ENCODE peak calls at places on chromosomes 7 and 10, in ten cellular contexts. One of them, this sample, is unnamed.

GRCh38 chr7:45888185-45888992 is at the start of gene IGFBP1:
- DNase-seq in NCI-H1092: no peak
- DNase-seq in GM10248: no peak
- DNase-seq in A549: peak; percentile 40
- DNase-seq in foreskin keratinocyte: no peak
- DNase-seq in epithelial cell of esophagus: peak; percentile 29
- DNase-seq in NB4: no peak
- DNase-seq in hepatic stellate cell: peak; percentile 48
- DNase-seq in SK-MEL-5: no peak
- DNase-seq in cerebellum: no peak
- DNase-seq in this sample: peak; percentile 27

GRCh38 chr10:102652170-102652926 is 8.1 kb downstream of the TRIM8 start:
- DNase-seq in NCI-H1092: no peak
- DNase-seq in GM10248: peak; percentile 73
- DNase-seq in A549: no peak
- DNase-seq in foreskin keratinocyte: no peak
- DNase-seq in epithelial cell of esophagus: no peak
- DNase-seq in NB4: peak; percentile 59
- DNase-seq in hepatic stellate cell: no peak
- DNase-seq in SK-MEL-5: no peak
- DNase-seq in cerebellum: no peak
- DNase-seq in this sample: no peak

GRCh38 chr7:90720970-90721768 is 125.0 kb downstream of the CDK14 start:
- DNase-seq in NCI-H1092: no peak
- DNase-seq in GM10248: no peak
- DNase-seq in A549: no peak
- DNase-seq in foreskin keratinocyte: peak; percentile 37
- DNase-seq in epithelial cell of esophagus: peak; percentile 34
- DNase-seq in NB4: no peak
- DNase-seq in hepatic stellate cell: peak; percentile 15
- DNase-seq in SK-MEL-5: no peak
- DNase-seq in cerebellum: no peak
- DNase-seq in this sample: peak; percentile 78

GRCh38 chr7:81645435-81645834 is 124.4 kb downstream of the HGF start:
- DNase-seq in NCI-H1092: no peak
- DNase-seq in GM10248: no peak
- DNase-seq in A549: no peak
- DNase-seq in foreskin keratinocyte: no peak
- DNase-seq in epithelial cell of esophagus: no peak
- DNase-seq in NB4: no peak
- DNase-seq in hepatic stellate cell: no peak
- DNase-seq in SK-MEL-5: no peak
- DNase-seq in cerebellum: no peak
- DNase-seq in this sample: peak; percentile 55

GRCh38 chr10:74145133-74145532 is 5.5 kb downstream of the AP3M1 start:
- DNase-seq in NCI-H1092: no peak
- DNase-seq in GM10248: no peak
- DNase-seq in A549: no peak
- DNase-seq in foreskin keratinocyte: no peak
- DNase-seq in epithelial cell of esophagus: no peak
- DNase-seq in NB4: no peak
- DNase-seq in hepatic stellate cell: peak; percentile 72
- DNase-seq in SK-MEL-5: no peak
- DNase-seq in cerebellum: no peak
- DNase-seq in this sample: peak; percentile 77

GRCh38 chr7:17996442-17997223 is 31.0 kb downstream of the PRPS1L1 start:
- DNase-seq in NCI-H1092: no peak
- DNase-seq in GM10248: no peak
- DNase-seq in A549: no peak
- DNase-seq in foreskin keratinocyte: no peak
- DNase-seq in epithelial cell of esophagus: no peak
- DNase-seq in NB4: no peak
- DNase-seq in hepatic stellate cell: no peak
- DNase-seq in SK-MEL-5: no peak
- DNase-seq in cerebellum: no peak
- DNase-seq in this sample: no peak

GRCh38 chr10:107163904-107164861 is at the start of gene SORCS1:
- DNase-seq in NCI-H1092: no peak
- DNase-seq in GM10248: no peak
- DNase-seq in A549: no peak
- DNase-seq in foreskin keratinocyte: no peak
- DNase-seq in epithelial cell of esophagus: peak; percentile 21
- DNase-seq in NB4: no peak
- DNase-seq in hepatic stellate cell: no peak
- DNase-seq in SK-MEL-5: peak; percentile 15
- DNase-seq in cerebellum: peak; percentile 3
- DNase-seq in this sample: no peak

GRCh38 chr7:156968183-156968582 is 18.7 kb downstream of the NOM1 start:
- DNase-seq in NCI-H1092: no peak
- DNase-seq in GM10248: no peak
- DNase-seq in A549: no peak
- DNase-seq in foreskin keratinocyte: no peak
- DNase-seq in epithelial cell of esophagus: no peak
- DNase-seq in NB4: no peak
- DNase-seq in hepatic stellate cell: no peak
- DNase-seq in SK-MEL-5: no peak
- DNase-seq in cerebellum: no peak
- DNase-seq in this sample: no peak

GRCh38 chr7:41685684-41686083 is 17.2 kb downstream of the INHBA start:
- DNase-seq in NCI-H1092: no peak
- DNase-seq in GM10248: no peak
- DNase-seq in A549: no peak
- DNase-seq in foreskin keratinocyte: peak; percentile 32
- DNase-seq in epithelial cell of esophagus: no peak
- DNase-seq in NB4: peak; percentile 30
- DNase-seq in hepatic stellate cell: no peak
- DNase-seq in SK-MEL-5: no peak
- DNase-seq in cerebellum: no peak
- DNase-seq in this sample: no peak

GRCh38 chr7:147279951-147280350 is 1163.3 kb downstream of the CNTNAP2 start:
- DNase-seq in NCI-H1092: peak; percentile 39
- DNase-seq in GM10248: no peak
- DNase-seq in A549: no peak
- DNase-seq in foreskin keratinocyte: no peak
- DNase-seq in epithelial cell of esophagus: no peak
- DNase-seq in NB4: no peak
- DNase-seq in hepatic stellate cell: no peak
- DNase-seq in SK-MEL-5: peak; percentile 82
- DNase-seq in cerebellum: no peak
- DNase-seq in this sample: no peak

GRCh38 chr10:2279666-2280065 is 542.3 kb upstream of the ADARB2 start:
- DNase-seq in NCI-H1092: no peak
- DNase-seq in GM10248: no peak
- DNase-seq in A549: no peak
- DNase-seq in foreskin keratinocyte: no peak
- DNase-seq in epithelial cell of esophagus: peak; percentile 23
- DNase-seq in NB4: no peak
- DNase-seq in hepatic stellate cell: no peak
- DNase-seq in SK-MEL-5: no peak
- DNase-seq in cerebellum: no peak
- DNase-seq in this sample: no peak

GRCh38 chr7:45252248-45252647 is 94.7 kb downstream of the RAMP3 start:
- DNase-seq in NCI-H1092: no peak
- DNase-seq in GM10248: no peak
- DNase-seq in A549: no peak
- DNase-seq in foreskin keratinocyte: no peak
- DNase-seq in epithelial cell of esophagus: no peak
- DNase-seq in NB4: no peak
- DNase-seq in hepatic stellate cell: no peak
- DNase-seq in SK-MEL-5: no peak
- DNase-seq in cerebellum: no peak
- DNase-seq in this sample: no peak

GRCh38 chr7:45185028-45185863 is 27.7 kb downstream of the RAMP3 start:
- DNase-seq in NCI-H1092: no peak
- DNase-seq in GM10248: no peak
- DNase-seq in A549: no peak
- DNase-seq in foreskin keratinocyte: no peak
- DNase-seq in epithelial cell of esophagus: no peak
- DNase-seq in NB4: no peak
- DNase-seq in hepatic stellate cell: no peak
- DNase-seq in SK-MEL-5: no peak
- DNase-seq in cerebellum: no peak
- DNase-seq in this sample: no peak

GRCh38 chr7:45451636-45452035 is 122.5 kb upstream of the ADCY1 start:
- DNase-seq in NCI-H1092: no peak
- DNase-seq in GM10248: no peak
- DNase-seq in A549: no peak
- DNase-seq in foreskin keratinocyte: peak; percentile 59
- DNase-seq in epithelial cell of esophagus: peak; percentile 56
- DNase-seq in NB4: no peak
- DNase-seq in hepatic stellate cell: no peak
- DNase-seq in SK-MEL-5: no peak
- DNase-seq in cerebellum: no peak
- DNase-seq in this sample: no peak

GRCh38 chr7:16929146-16929762 is 47.5 kb upstream of the AGR3 start:
- DNase-seq in NCI-H1092: no peak
- DNase-seq in GM10248: no peak
- DNase-seq in A549: no peak
- DNase-seq in foreskin keratinocyte: no peak
- DNase-seq in epithelial cell of esophagus: no peak
- DNase-seq in NB4: peak; percentile 87
- DNase-seq in hepatic stellate cell: no peak
- DNase-seq in SK-MEL-5: no peak
- DNase-seq in cerebellum: no peak
- DNase-seq in this sample: no peak

GRCh38 chr7:128108129-128108528 is 76.9 kb upstream of the LRRC4 start:
- DNase-seq in NCI-H1092: no peak
- DNase-seq in GM10248: no peak
- DNase-seq in A549: no peak
- DNase-seq in foreskin keratinocyte: no peak
- DNase-seq in epithelial cell of esophagus: no peak
- DNase-seq in NB4: no peak
- DNase-seq in hepatic stellate cell: no peak
- DNase-seq in SK-MEL-5: no peak
- DNase-seq in cerebellum: peak; percentile 84
- DNase-seq in this sample: no peak

GRCh38 chr10:124378817-124379510 is 39.8 kb downstream of the OAT start:
- DNase-seq in NCI-H1092: no peak
- DNase-seq in GM10248: no peak
- DNase-seq in A549: no peak
- DNase-seq in foreskin keratinocyte: peak; percentile 88
- DNase-seq in epithelial cell of esophagus: peak; percentile 92
- DNase-seq in NB4: no peak
- DNase-seq in hepatic stellate cell: no peak
- DNase-seq in SK-MEL-5: no peak
- DNase-seq in cerebellum: peak; percentile 10
- DNase-seq in this sample: no peak

GRCh38 chr7:111030358-111030735 is 60.6 kb upstream of the LRRN3 start:
- DNase-seq in NCI-H1092: no peak
- DNase-seq in GM10248: no peak
- DNase-seq in A549: no peak
- DNase-seq in foreskin keratinocyte: peak; percentile 17
- DNase-seq in epithelial cell of esophagus: no peak
- DNase-seq in NB4: no peak
- DNase-seq in hepatic stellate cell: no peak
- DNase-seq in SK-MEL-5: no peak
- DNase-seq in cerebellum: no peak
- DNase-seq in this sample: no peak

This sample was measured in fibroblast of gingiva.